ENCODE peak calls at places on chromosomes 13 and 19, in four cellular contexts. One of them, this sample, is unnamed.

GRCh38 chr19:18501832-18502231 is 20.0 kb downstream of the ELL start:
- DNase-seq in transverse colon: peak; percentile 54
- DNase-seq in HL-60: no peak
- DNase-seq in H1: no peak
- DNase-seq in this sample: no peak

GRCh38 chr19:7737215-7737614 is 5.3 kb upstream of the CLEC4G start:
- DNase-seq in H1: no peak
- DNase-seq in transverse colon: no peak
- DNase-seq in HL-60: no peak
- DNase-seq in this sample: no peak

GRCh38 chr19:46287585-46287984 is 9.3 kb upstream of the HIF3A start:
- DNase-seq in HL-60: peak; percentile 17
- DNase-seq in H1: no peak
- DNase-seq in transverse colon: no peak
- DNase-seq in this sample: no peak

GRCh38 chr13:100984349-100984748 is 309.8 kb upstream of the TMTC4 start:
- DNase-seq in H1: no peak
- DNase-seq in HL-60: no peak
- DNase-seq in transverse colon: no peak
- DNase-seq in this sample: no peak

GRCh38 chr19:51441410-51442390 is 16.6 kb downstream of the SIGLEC8 start:
- DNase-seq in H1: no peak
- DNase-seq in transverse colon: peak; percentile 73
- DNase-seq in HL-60: no peak
- DNase-seq in this sample: no peak

GRCh38 chr13:46796515-46797467 is at the start of gene ESD:
- DNase-seq in transverse colon: peak; percentile 95
- DNase-seq in H1: peak; percentile 72
- DNase-seq in HL-60: peak; percentile 77
- DNase-seq in this sample: peak; percentile 85

GRCh38 chr13:113856716-113857065 is 7.2 kb downstream of the GAS6 start:
- DNase-seq in HL-60: no peak
- DNase-seq in H1: no peak
- DNase-seq in transverse colon: peak; percentile 55
- DNase-seq in this sample: no peak

GRCh38 chr13:103250071-103250470 is 183.9 kb upstream of the SLC10A2 start:
- DNase-seq in HL-60: no peak
- DNase-seq in H1: no peak
- DNase-seq in transverse colon: no peak
- DNase-seq in this sample: no peak

GRCh38 chr13:77290342-77290741 is 36.6 kb downstream of the MYCBP2 start:
- DNase-seq in H1: no peak
- DNase-seq in HL-60: no peak
- DNase-seq in transverse colon: no peak
- DNase-seq in this sample: no peak

GRCh38 chr13:45812599-45813372 is 38.8 kb downstream of the SIAH3 start:
- DNase-seq in HL-60: no peak
- DNase-seq in H1: no peak
- DNase-seq in transverse colon: no peak
- DNase-seq in this sample: no peak

GRCh38 chr19:10291554-10292205 is 1.9 kb downstream of the ICAM5 start:
- DNase-seq in H1: no peak
- DNase-seq in transverse colon: no peak
- DNase-seq in HL-60: no peak
- DNase-seq in this sample: no peak

GRCh38 chr19:29876414-29876813 is 64.6 kb downstream of the CCNE1 start:
- DNase-seq in HL-60: no peak
- DNase-seq in H1: no peak
- DNase-seq in transverse colon: no peak
- DNase-seq in this sample: no peak

GRCh38 chr13:61362522-61362921 is 53.1 kb downstream of the PCDH20 start:
- DNase-seq in transverse colon: no peak
- DNase-seq in H1: no peak
- DNase-seq in HL-60: no peak
- DNase-seq in this sample: no peak

GRCh38 chr13:112790735-112791641 is 101.2 kb downstream of the ATP11A start:
- DNase-seq in transverse colon: no peak
- DNase-seq in HL-60: no peak
- DNase-seq in H1: no peak
- DNase-seq in this sample: no peak

GRCh38 chr13:82963466-82963865 is 918.8 kb downstream of the SLITRK1 start:
- DNase-seq in H1: no peak
- DNase-seq in HL-60: no peak
- DNase-seq in transverse colon: no peak
- DNase-seq in this sample: no peak

GRCh38 chr19:16088351-16088984 is 12.2 kb downstream of the TPM4 start:
- DNase-seq in HL-60: no peak
- DNase-seq in transverse colon: no peak
- DNase-seq in H1: no peak
- DNase-seq in this sample: no peak

GRCh38 chr13:52010890-52011689 is at the start of gene ATP7B:
- DNase-seq in H1: no peak
- DNase-seq in HL-60: no peak
- DNase-seq in transverse colon: peak; percentile 34
- DNase-seq in this sample: no peak

GRCh38 chr13:97934590-97934989 is 18.9 kb upstream of the IPO5 start:
- DNase-seq in transverse colon: no peak
- DNase-seq in H1: no peak
- DNase-seq in HL-60: no peak
- DNase-seq in this sample: no peak

GRCh38 chr19:11096210-11096841 is 7.1 kb downstream of the LDLR start:
- DNase-seq in HL-60: no peak
- DNase-seq in transverse colon: peak; percentile 33
- DNase-seq in H1: no peak
- DNase-seq in this sample: no peak

GRCh38 chr13:61728468-61728867 is 312.8 kb upstream of the PCDH20 start:
- DNase-seq in H1: no peak
- DNase-seq in transverse colon: no peak
- DNase-seq in HL-60: no peak
- DNase-seq in this sample: no peak

GRCh38 chr19:39398297-39398864 is 7.2 kb downstream of the MED29 start:
- DNase-seq in transverse colon: peak; percentile 89
- DNase-seq in HL-60: peak; percentile 96
- DNase-seq in H1: no peak
- DNase-seq in this sample: peak; percentile 69

GRCh38 chr19:33302175-33302973 is at the start of gene CEBPA:
- DNase-seq in HL-60: peak; percentile 94
- DNase-seq in transverse colon: peak; percentile 88
- DNase-seq in H1: peak; percentile 58
- DNase-seq in this sample: peak; percentile 70

GRCh38 chr19:33845498-33845897 is 48.8 kb downstream of the KCTD15 start:
- DNase-seq in H1: no peak
- DNase-seq in transverse colon: no peak
- DNase-seq in HL-60: no peak
- DNase-seq in this sample: no peak

GRCh38 chr13:93326427-93326826 is 99.8 kb downstream of the GPC6 start:
- DNase-seq in HL-60: no peak
- DNase-seq in H1: no peak
- DNase-seq in transverse colon: no peak
- DNase-seq in this sample: no peak

GRCh38 chr19:42052241-42052863 is 17.7 kb downstream of the GRIK5 start:
- DNase-seq in HL-60: no peak
- DNase-seq in transverse colon: no peak
- DNase-seq in H1: no peak
- DNase-seq in this sample: no peak

GRCh38 chr19:17468302-17469091 is 1.8 kb upstream of the SLC27A1 start:
- DNase-seq in H1: no peak
- DNase-seq in HL-60: no peak
- DNase-seq in transverse colon: peak; percentile 38
- DNase-seq in this sample: no peak

GRCh38 chr19:17469092-17469370 is 1.3 kb upstream of the SLC27A1 start:
- DNase-seq in HL-60: no peak
- DNase-seq in H1: no peak
- DNase-seq in transverse colon: no peak
- DNase-seq in this sample: no peak

GRCh38 chr19:17471410-17472125 is 1.2 kb downstream of the SLC27A1 start:
- DNase-seq in H1: no peak
- DNase-seq in transverse colon: no peak
- DNase-seq in HL-60: no peak
- DNase-seq in this sample: no peak

GRCh38 chr19:17469371-17470203 is 737 bp upstream of the SLC27A1 start:
- DNase-seq in transverse colon: peak; percentile 97
- DNase-seq in HL-60: peak; percentile 47
- DNase-seq in H1: peak; percentile 92
- DNase-seq in this sample: peak; percentile 96

DNA sequence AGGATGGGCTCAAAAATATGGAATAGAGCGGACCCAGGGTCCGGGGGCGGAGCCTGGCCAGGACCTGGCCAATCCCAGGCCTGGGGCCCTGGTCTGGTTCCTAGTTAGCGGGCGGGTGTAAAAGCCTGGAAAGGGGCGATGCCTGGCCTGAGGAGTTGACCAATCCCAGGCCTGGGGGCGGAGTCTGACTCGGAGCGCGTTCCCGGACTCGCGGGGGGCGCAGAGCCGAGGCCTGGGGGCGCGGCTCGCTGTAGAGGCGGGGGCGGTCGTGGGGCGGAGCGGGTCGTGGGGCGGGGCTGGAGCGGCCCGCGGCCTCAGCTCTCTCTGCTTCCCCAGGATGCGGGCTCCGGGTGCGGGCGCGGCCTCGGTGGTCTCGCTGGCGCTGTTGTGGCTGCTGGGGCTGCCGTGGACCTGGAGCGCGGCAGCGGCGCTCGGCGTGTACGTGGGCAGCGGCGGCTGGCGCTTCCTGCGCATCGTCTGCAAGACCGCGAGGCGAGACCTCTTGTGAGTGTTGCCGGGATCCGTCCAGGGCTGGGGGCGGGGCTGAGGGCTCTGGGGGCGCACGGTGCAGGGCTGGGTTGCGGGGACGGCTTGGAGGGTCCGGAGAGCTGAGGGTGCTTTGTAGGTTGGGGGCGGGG is at the start of gene SLC27A1:
- DNase-seq in transverse colon: peak; percentile 98
- DNase-seq in H1: peak; percentile 96
- DNase-seq in HL-60: peak; percentile 95
- DNase-seq in this sample: peak; percentile 98
- TF ChIP-seq POLR2AphosphoS5 in transverse colon: no peak
- TF ChIP-seq POLR2AphosphoS5 in H1: no peak
- TF ChIP-seq POLR2AphosphoS5 in HL-60: no peak
- TF ChIP-seq POLR2AphosphoS5 in this sample: peak; percentile 68

GRCh38 chr19:49058592-49058991 is 1.0 kb upstream of the CGB7 start:
- DNase-seq in HL-60: no peak
- DNase-seq in transverse colon: no peak
- DNase-seq in H1: no peak
- DNase-seq in this sample: no peak

GRCh38 chr19:49059056-49059455 is 1.5 kb upstream of the CGB7 start:
- DNase-seq in HL-60: no peak
- DNase-seq in H1: no peak
- DNase-seq in transverse colon: no peak
- DNase-seq in this sample: no peak

GRCh38 chr19:49057636-49058234 is at the start of gene CGB7:
- DNase-seq in H1: no peak
- DNase-seq in transverse colon: peak; percentile 79
- DNase-seq in HL-60: no peak
- DNase-seq in this sample: no peak

GRCh38 chr19:49061000-49061399 is 3.5 kb upstream of the CGB7 start:
- DNase-seq in transverse colon: no peak
- DNase-seq in H1: no peak
- DNase-seq in HL-60: no peak
- DNase-seq in this sample: no peak

DNA sequence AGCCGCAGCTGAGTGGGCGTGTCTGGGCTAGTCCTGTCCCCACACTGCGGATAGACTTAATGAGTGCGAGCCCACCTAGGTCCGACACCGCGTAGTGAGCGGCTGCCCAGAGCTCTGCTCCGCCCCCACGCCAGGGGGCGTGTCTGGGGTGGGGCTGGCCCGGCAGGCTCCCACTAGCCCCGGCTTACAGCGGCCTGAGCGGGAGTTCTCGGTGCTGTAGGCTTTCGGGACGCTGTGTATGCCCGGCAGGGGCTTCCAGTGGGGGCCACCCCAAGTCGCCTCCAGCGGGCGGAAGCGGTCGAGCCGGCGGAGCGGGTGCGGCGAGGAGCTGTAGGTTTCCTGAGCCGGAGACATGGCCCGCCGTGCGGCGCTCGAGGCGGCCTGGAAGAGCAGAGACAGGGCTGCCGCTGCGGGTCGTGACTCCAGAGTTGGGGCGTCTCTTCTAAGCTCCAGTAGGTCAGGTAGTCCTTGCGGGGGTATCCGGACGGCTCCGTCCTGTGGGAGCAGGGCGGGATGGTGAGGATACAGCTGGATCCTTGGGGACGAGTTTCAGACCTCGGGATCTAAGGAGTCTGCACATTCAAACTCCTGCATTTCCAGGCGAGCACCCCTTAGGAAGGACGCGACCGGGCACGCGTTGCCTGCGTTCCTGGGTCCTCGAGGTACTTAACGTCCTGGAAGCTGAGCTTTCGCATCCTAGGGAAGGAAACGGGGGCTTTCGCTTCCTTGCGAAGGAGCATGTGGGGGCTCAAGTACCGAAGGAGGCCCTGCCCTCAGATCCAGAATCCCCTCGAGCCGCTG is 1.2 kb downstream of the CGB7 start:
- DNase-seq in H1: no peak
- DNase-seq in HL-60: peak; percentile 15
- DNase-seq in transverse colon: peak; percentile 65
- DNase-seq in this sample: peak; percentile 34
- H3K4me3 ChIP-seq in H1: peak overlapping the region; percentile 36
- H3K4me3 ChIP-seq in HL-60: peak overlapping the region; percentile 35
- H3K4me3 ChIP-seq in transverse colon: peak overlapping the region; percentile 13
- H3K4me3 ChIP-seq in this sample: peak overlapping the region; percentile 67

GRCh38 chr19:12939908-12940533 is 1.6 kb downstream of the CALR start:
- DNase-seq in HL-60: peak; percentile 71
- DNase-seq in transverse colon: no peak
- DNase-seq in H1: no peak
- DNase-seq in this sample: no peak
- H3K27ac ChIP-seq in HL-60: peak overlapping the region; percentile 97
- H3K27ac ChIP-seq in transverse colon: peak overlapping the region; percentile 97
- H3K27ac ChIP-seq in H1: no peak overlapping the region
- H3K27ac ChIP-seq in this sample: peak overlapping the region; percentile 78

GRCh38 chr19:1214299-1214861 is 8.8 kb downstream of the STK11 start:
- DNase-seq in H1: no peak
- DNase-seq in transverse colon: no peak
- DNase-seq in HL-60: no peak
- DNase-seq in this sample: no peak
- TF ChIP-seq POLR2AphosphoS5 in H1: no peak
- TF ChIP-seq POLR2AphosphoS5 in transverse colon: no peak
- TF ChIP-seq POLR2AphosphoS5 in HL-60: no peak
- TF ChIP-seq POLR2AphosphoS5 in this sample: no peak

This sample was measured in HCT116.